ENCODE peak calls at places on chromosome 16, in ten cellular contexts. One of them, this sample, is unnamed.

GRCh38 chr16:88440686-88441405 is 12.2 kb upstream of the ZFPM1 start:
- DNase-seq in uterus: no peak
- DNase-seq in OCI-LY7: no peak
- DNase-seq in kidney epithelial cell: no peak
- DNase-seq in M059J: no peak
- DNase-seq in AG09319: no peak
- DNase-seq in HS-5: no peak
- DNase-seq in testis: no peak
- DNase-seq in NCI-H460: no peak
- DNase-seq in WTC11: no peak
- DNase-seq in this sample: no peak

GRCh38 chr16:86027366-86028126 is 128.6 kb downstream of the IRF8 start:
- DNase-seq in HS-5: no peak
- DNase-seq in OCI-LY7: no peak
- DNase-seq in uterus: no peak
- DNase-seq in M059J: no peak
- DNase-seq in WTC11: no peak
- DNase-seq in AG09319: no peak
- DNase-seq in kidney epithelial cell: no peak
- DNase-seq in NCI-H460: no peak
- DNase-seq in testis: no peak
- DNase-seq in this sample: no peak

GRCh38 chr16:17204248-17205043 is 266.3 kb downstream of the XYLT1 start:
- DNase-seq in M059J: no peak
- DNase-seq in NCI-H460: no peak
- DNase-seq in HS-5: no peak
- DNase-seq in kidney epithelial cell: no peak
- DNase-seq in testis: no peak
- DNase-seq in AG09319: no peak
- DNase-seq in WTC11: no peak
- DNase-seq in OCI-LY7: no peak
- DNase-seq in uterus: no peak
- DNase-seq in this sample: no peak

GRCh38 chr16:82504811-82505210 is 122.0 kb upstream of the CDH13 start:
- DNase-seq in OCI-LY7: no peak
- DNase-seq in uterus: no peak
- DNase-seq in M059J: no peak
- DNase-seq in HS-5: no peak
- DNase-seq in WTC11: no peak
- DNase-seq in AG09319: no peak
- DNase-seq in NCI-H460: no peak
- DNase-seq in testis: no peak
- DNase-seq in kidney epithelial cell: no peak
- DNase-seq in this sample: no peak

GRCh38 chr16:52993179-52993578 is 59.5 kb downstream of the CHD9NB start:
- DNase-seq in WTC11: no peak
- DNase-seq in testis: no peak
- DNase-seq in NCI-H460: no peak
- DNase-seq in AG09319: no peak
- DNase-seq in kidney epithelial cell: no peak
- DNase-seq in HS-5: no peak
- DNase-seq in M059J: no peak
- DNase-seq in uterus: no peak
- DNase-seq in OCI-LY7: no peak
- DNase-seq in this sample: no peak

GRCh38 chr16:70163596-70163995 is 10.0 kb upstream of the CLEC18C start:
- DNase-seq in OCI-LY7: no peak
- DNase-seq in kidney epithelial cell: no peak
- DNase-seq in testis: peak
- DNase-seq in NCI-H460: no peak
- DNase-seq in uterus: no peak
- DNase-seq in HS-5: no peak
- DNase-seq in AG09319: no peak
- DNase-seq in M059J: no peak
- DNase-seq in WTC11: no peak
- DNase-seq in this sample: no peak

GRCh38 chr16:57146735-57147134 is 39.1 kb downstream of the PSME3IP1 start:
- DNase-seq in WTC11: peak
- DNase-seq in uterus: no peak
- DNase-seq in testis: no peak
- DNase-seq in OCI-LY7: no peak
- DNase-seq in NCI-H460: no peak
- DNase-seq in AG09319: no peak
- DNase-seq in kidney epithelial cell: no peak
- DNase-seq in M059J: peak
- DNase-seq in HS-5: no peak
- DNase-seq in this sample: no peak

GRCh38 chr16:75107505-75107904 is 9.1 kb downstream of the LDHD start:
- DNase-seq in HS-5: no peak
- DNase-seq in kidney epithelial cell: no peak
- DNase-seq in M059J: no peak
- DNase-seq in WTC11: no peak
- DNase-seq in OCI-LY7: no peak
- DNase-seq in AG09319: no peak
- DNase-seq in NCI-H460: no peak
- DNase-seq in uterus: no peak
- DNase-seq in testis: no peak
- DNase-seq in this sample: no peak

GRCh38 chr16:50497592-50497991 is 50.6 kb upstream of the NKD1 start:
- DNase-seq in uterus: no peak
- DNase-seq in WTC11: no peak
- DNase-seq in M059J: peak
- DNase-seq in NCI-H460: no peak
- DNase-seq in HS-5: peak
- DNase-seq in kidney epithelial cell: peak
- DNase-seq in testis: no peak
- DNase-seq in AG09319: no peak
- DNase-seq in OCI-LY7: no peak
- DNase-seq in this sample: no peak

GRCh38 chr16:81650982-81651562 is 128.0 kb upstream of the PLCG2 start:
- DNase-seq in AG09319: no peak
- DNase-seq in M059J: no peak
- DNase-seq in HS-5: no peak
- DNase-seq in NCI-H460: no peak
- DNase-seq in WTC11: peak
- DNase-seq in testis: peak
- DNase-seq in uterus: peak
- DNase-seq in OCI-LY7: no peak
- DNase-seq in kidney epithelial cell: no peak
- DNase-seq in this sample: no peak

GRCh38 chr16:55040366-55041086 is 109.9 kb downstream of the IRX5 start:
- DNase-seq in OCI-LY7: no peak
- DNase-seq in WTC11: no peak
- DNase-seq in uterus: no peak
- DNase-seq in kidney epithelial cell: no peak
- DNase-seq in M059J: no peak
- DNase-seq in HS-5: no peak
- DNase-seq in testis: no peak
- DNase-seq in AG09319: no peak
- DNase-seq in NCI-H460: no peak
- DNase-seq in this sample: no peak

GRCh38 chr16:85138825-85139627 is 26.8 kb upstream of the CIBAR2 start:
- DNase-seq in WTC11: no peak
- DNase-seq in uterus: no peak
- DNase-seq in M059J: no peak
- DNase-seq in OCI-LY7: peak
- DNase-seq in AG09319: no peak
- DNase-seq in kidney epithelial cell: no peak
- DNase-seq in NCI-H460: no peak
- DNase-seq in HS-5: no peak
- DNase-seq in testis: no peak
- DNase-seq in this sample: no peak

GRCh38 chr16:56518435-56518834 is 1.4 kb downstream of the BBS2 start:
- DNase-seq in HS-5: no peak
- DNase-seq in WTC11: no peak
- DNase-seq in M059J: peak
- DNase-seq in OCI-LY7: no peak
- DNase-seq in uterus: no peak
- DNase-seq in NCI-H460: no peak
- DNase-seq in AG09319: no peak
- DNase-seq in kidney epithelial cell: no peak
- DNase-seq in testis: no peak
- DNase-seq in this sample: no peak

GRCh38 chr16:77359065-77359502 is 75.8 kb downstream of the ADAMTS18 start:
- DNase-seq in uterus: no peak
- DNase-seq in kidney epithelial cell: peak
- DNase-seq in NCI-H460: no peak
- DNase-seq in WTC11: no peak
- DNase-seq in testis: no peak
- DNase-seq in HS-5: no peak
- DNase-seq in AG09319: no peak
- DNase-seq in M059J: peak
- DNase-seq in OCI-LY7: no peak
- DNase-seq in this sample: no peak

GRCh38 chr16:76265434-76266045 is 11.7 kb upstream of the CNTNAP4 start:
- DNase-seq in NCI-H460: peak
- DNase-seq in HS-5: no peak
- DNase-seq in M059J: peak
- DNase-seq in AG09319: no peak
- DNase-seq in testis: peak
- DNase-seq in WTC11: peak
- DNase-seq in uterus: no peak
- DNase-seq in kidney epithelial cell: no peak
- DNase-seq in OCI-LY7: peak
- DNase-seq in this sample: no peak

GRCh38 chr16:59920054-59920453 is 1185.9 kb upstream of the GOT2 start:
- DNase-seq in HS-5: no peak
- DNase-seq in NCI-H460: no peak
- DNase-seq in OCI-LY7: no peak
- DNase-seq in AG09319: no peak
- DNase-seq in testis: no peak
- DNase-seq in kidney epithelial cell: no peak
- DNase-seq in M059J: no peak
- DNase-seq in WTC11: no peak
- DNase-seq in uterus: no peak
- DNase-seq in this sample: no peak

GRCh38 chr16:87740441-87740840 is 25.3 kb downstream of the KLHDC4 start:
- DNase-seq in kidney epithelial cell: no peak
- DNase-seq in testis: no peak
- DNase-seq in uterus: no peak
- DNase-seq in OCI-LY7: no peak
- DNase-seq in M059J: no peak
- DNase-seq in NCI-H460: no peak
- DNase-seq in WTC11: no peak
- DNase-seq in HS-5: no peak
- DNase-seq in AG09319: no peak
- DNase-seq in this sample: no peak

GRCh38 chr16:69554495-69554894 is 11.3 kb upstream of the NFAT5 start:
- DNase-seq in AG09319: no peak
- DNase-seq in WTC11: no peak
- DNase-seq in testis: no peak
- DNase-seq in kidney epithelial cell: no peak
- DNase-seq in NCI-H460: no peak
- DNase-seq in HS-5: no peak
- DNase-seq in uterus: no peak
- DNase-seq in M059J: no peak
- DNase-seq in OCI-LY7: peak
- DNase-seq in this sample: no peak

GRCh38 chr16:13081825-13082224 is 180.4 kb downstream of the SHISA9 start:
- DNase-seq in WTC11: no peak
- DNase-seq in OCI-LY7: no peak
- DNase-seq in NCI-H460: no peak
- DNase-seq in M059J: no peak
- DNase-seq in HS-5: no peak
- DNase-seq in kidney epithelial cell: no peak
- DNase-seq in testis: no peak
- DNase-seq in AG09319: no peak
- DNase-seq in uterus: no peak
- DNase-seq in this sample: no peak

GRCh38 chr16:83068686-83069085 is 441.9 kb downstream of the CDH13 start:
- DNase-seq in OCI-LY7: no peak
- DNase-seq in NCI-H460: no peak
- DNase-seq in WTC11: no peak
- DNase-seq in AG09319: peak
- DNase-seq in uterus: no peak
- DNase-seq in kidney epithelial cell: no peak
- DNase-seq in testis: no peak
- DNase-seq in HS-5: no peak
- DNase-seq in M059J: peak
- DNase-seq in this sample: no peak

GRCh38 chr16:51401673-51402072 is 250.6 kb upstream of the SALL1 start:
- DNase-seq in OCI-LY7: no peak
- DNase-seq in WTC11: no peak
- DNase-seq in NCI-H460: no peak
- DNase-seq in testis: no peak
- DNase-seq in HS-5: no peak
- DNase-seq in AG09319: no peak
- DNase-seq in M059J: no peak
- DNase-seq in uterus: no peak
- DNase-seq in kidney epithelial cell: no peak
- DNase-seq in this sample: no peak

GRCh38 chr16:27429981-27430441 is 28.0 kb downstream of the IL21R start:
- DNase-seq in WTC11: no peak
- DNase-seq in OCI-LY7: no peak
- DNase-seq in M059J: no peak
- DNase-seq in HS-5: no peak
- DNase-seq in testis: peak
- DNase-seq in uterus: no peak
- DNase-seq in AG09319: no peak
- DNase-seq in kidney epithelial cell: no peak
- DNase-seq in NCI-H460: no peak
- DNase-seq in this sample: no peak

GRCh38 chr16:7321661-7322060 is 11.0 kb upstream of the RBFOX1 start:
- DNase-seq in WTC11: no peak
- DNase-seq in M059J: no peak
- DNase-seq in testis: no peak
- DNase-seq in OCI-LY7: peak
- DNase-seq in HS-5: no peak
- DNase-seq in kidney epithelial cell: no peak
- DNase-seq in NCI-H460: no peak
- DNase-seq in AG09319: no peak
- DNase-seq in uterus: no peak
- DNase-seq in this sample: no peak

GRCh38 chr16:10616744-10617640 is 36.6 kb upstream of the EMP2 start:
- DNase-seq in kidney epithelial cell: no peak
- DNase-seq in HS-5: no peak
- DNase-seq in testis: no peak
- DNase-seq in NCI-H460: peak
- DNase-seq in M059J: peak
- DNase-seq in uterus: peak
- DNase-seq in WTC11: peak
- DNase-seq in AG09319: peak
- DNase-seq in OCI-LY7: no peak
- DNase-seq in this sample: no peak

GRCh38 chr16:88063201-88063773 is 112.1 kb downstream of the BANP start:
- DNase-seq in uterus: peak
- DNase-seq in kidney epithelial cell: peak
- DNase-seq in M059J: no peak
- DNase-seq in NCI-H460: no peak
- DNase-seq in OCI-LY7: no peak
- DNase-seq in WTC11: no peak
- DNase-seq in testis: peak
- DNase-seq in HS-5: peak
- DNase-seq in AG09319: peak
- DNase-seq in this sample: no peak

GRCh38 chr16:64687089-64687488 is 434.8 kb downstream of the CDH11 start:
- DNase-seq in OCI-LY7: no peak
- DNase-seq in kidney epithelial cell: no peak
- DNase-seq in uterus: no peak
- DNase-seq in testis: no peak
- DNase-seq in AG09319: no peak
- DNase-seq in HS-5: no peak
- DNase-seq in M059J: no peak
- DNase-seq in WTC11: no peak
- DNase-seq in NCI-H460: no peak
- DNase-seq in this sample: no peak

GRCh38 chr16:85462405-85463227 is 150.5 kb upstream of the GSE1 start:
- DNase-seq in OCI-LY7: peak
- DNase-seq in WTC11: no peak
- DNase-seq in uterus: peak
- DNase-seq in NCI-H460: no peak
- DNase-seq in testis: peak
- DNase-seq in kidney epithelial cell: no peak
- DNase-seq in M059J: peak
- DNase-seq in AG09319: no peak
- DNase-seq in HS-5: no peak
- DNase-seq in this sample: no peak

GRCh38 chr16:10322723-10323527 is 62.9 kb upstream of the ATF7IP2 start:
- DNase-seq in WTC11: no peak
- DNase-seq in AG09319: no peak
- DNase-seq in HS-5: no peak
- DNase-seq in M059J: no peak
- DNase-seq in testis: no peak
- DNase-seq in kidney epithelial cell: no peak
- DNase-seq in uterus: no peak
- DNase-seq in NCI-H460: no peak
- DNase-seq in OCI-LY7: no peak
- DNase-seq in this sample: no peak